ENCODE peak calls at places on chromosome 18, in four cellular contexts. L, O, F and H are unnamed samples.

GRCh38 chr18:37176307-37176934 is 347.5 kb downstream of the KIAA1328 start:
- DNase-seq in L (no peak), O (no peak), F (no peak), H (no peak)

GRCh38 chr18:9290171-9290570 is 44.4 kb upstream of the TWSG1 start:
- DNase-seq in L (no peak), O (no peak), F (peak), H (no peak)

GRCh38 chr18:45081579-45082181 is 401.0 kb downstream of the SETBP1 start:
- DNase-seq in L (no peak), O (no peak), F (no peak), H (no peak)

GRCh38 chr18:25005602-25006375 is 346.2 kb downstream of the ZNF521 start:
- DNase-seq in L (no peak), O (no peak), F (no peak), H (no peak)

GRCh38 chr18:63518178-63519012 is 23.8 kb upstream of the SERPINB12 start:
- DNase-seq in L (peak), O (peak), F (peak), H (no peak)

GRCh38 chr18:36392163-36392887 is 94.8 kb downstream of the FHOD3 start:
- DNase-seq in L (no peak), O (no peak), F (peak), H (no peak)

GRCh38 chr18:12079504-12080237 is 14.0 kb upstream of the ANKRD62 start:
- DNase-seq in L (no peak), O (no peak), F (peak), H (no peak)

GRCh38 chr18:43265465-43265864 is 11.8 kb downstream of the SYT4 start:
- DNase-seq in L (no peak), O (no peak), F (no peak), H (no peak)

GRCh38 chr18:28559511-28559910 is 382.6 kb upstream of the CDH2 start:
- DNase-seq in L (no peak), O (no peak), F (no peak), H (no peak)

GRCh38 chr18:32301976-32302743 is 112.3 kb downstream of the MEP1B start:
- DNase-seq in L (no peak), O (no peak), F (peak), H (no peak)

GRCh38 chr18:63339920-63340484 is 20.4 kb upstream of the BCL2 start:
- DNase-seq in L (no peak), O (peak), F (peak), H (no peak)

GRCh38 chr18:80197490-80197889 is 49.8 kb downstream of the PARD6G start:
- DNase-seq in L (no peak), O (no peak), F (no peak), H (no peak)

GRCh38 chr18:63162271-63163014 is 157.1 kb downstream of the BCL2 start:
- DNase-seq in L (no peak), O (no peak), F (peak), H (no peak)

GRCh38 chr18:32439802-32440201 is 30.9 kb downstream of the GAREM1 start:
- DNase-seq in L (no peak), O (no peak), F (no peak), H (no peak)

GRCh38 chr18:61541673-61542072 is 208.4 kb downstream of the CDH20 start:
- DNase-seq in L (no peak), O (no peak), F (peak), H (no peak)

GRCh38 chr18:5066380-5066977 is 130.6 kb downstream of the AKAIN1 start:
- DNase-seq in L (no peak), O (no peak), F (no peak), H (no peak)

GRCh38 chr18:59265246-59266018 is 7.8 kb downstream of the RAX start:
- DNase-seq in L (no peak), O (no peak), F (no peak), H (peak)

GRCh38 chr18:28767781-28768211 is 590.9 kb upstream of the CDH2 start:
- DNase-seq in L (no peak), O (no peak), F (peak), H (no peak)

GRCh38 chr18:79789901-79790885 is 7.5 kb upstream of the KCNG2 start:
- DNase-seq in L (no peak), O (no peak), F (no peak), H (no peak)

GRCh38 chr18:54388203-54389142 is 30.8 kb downstream of the C18orf54 start:
- DNase-seq in L (no peak), O (no peak), F (peak), H (no peak)

GRCh38 chr18:56945171-56945863 is 201.6 kb upstream of the BOD1L2 start:
- DNase-seq in L (no peak), O (no peak), F (peak), H (no peak)

GRCh38 chr18:13252696-13253410 is 34.3 kb downstream of the LDLRAD4 start:
- DNase-seq in L (no peak), O (no peak), F (no peak), H (no peak)

GRCh38 chr18:75365837-75366236 is 61.7 kb downstream of the SMIM21 start:
- DNase-seq in L (no peak), O (no peak), F (no peak), H (no peak)

GRCh38 chr18:47613929-47614328 is 316.5 kb downstream of the SMAD2 start:
- DNase-seq in L (no peak), O (no peak), F (no peak), H (no peak)

GRCh38 chr18:27400001-27400400 is 214.9 kb upstream of the CHST9 start:
- DNase-seq in L (no peak), O (no peak), F (no peak), H (no peak)

GRCh38 chr18:78984941-78985784 is 5.5 kb downstream of the SALL3 start:
- DNase-seq in L (no peak), O (no peak), F (peak), H (no peak)

GRCh38 chr18:34809697-34810096 is 99.6 kb downstream of the DTNA start:
- DNase-seq in L (peak), O (no peak), F (peak), H (peak)

GRCh38 chr18:43606800-43607199 is 329.5 kb upstream of the SYT4 start:
- DNase-seq in L (no peak), O (no peak), F (no peak), H (no peak)

GRCh38 chr18:34848695-34849094 is 138.6 kb downstream of the DTNA start:
- DNase-seq in L (no peak), O (no peak), F (no peak), H (no peak)

GRCh38 chr18:56043691-56044090 is 455.7 kb upstream of the TCF4 start:
- DNase-seq in L (no peak), O (no peak), F (no peak), H (no peak)

GRCh38 chr18:11672846-11673454 is 16.1 kb upstream of the GNAL start:
- DNase-seq in L (no peak), O (no peak), F (no peak), H (no peak)

GRCh38 chr18:37390687-37391086 is 174.9 kb downstream of the CELF4 start:
- DNase-seq in L (no peak), O (no peak), F (no peak), H (no peak)

GRCh38 chr18:25298853-25299274 is 53.1 kb downstream of the ZNF521 start:
- DNase-seq in L (no peak), O (no peak), F (peak), H (no peak)

GRCh38 chr18:59343916-59344315 is 15.1 kb downstream of the LMAN1 start:
- DNase-seq in L (no peak), O (no peak), F (no peak), H (no peak)

GRCh38 chr18:8701546-8702118 is 3.7 kb upstream of the MTCL1 start:
- DNase-seq in L (no peak), O (no peak), F (peak), H (no peak)